ENCODE peak calls at places on chromosomes 11 and 22, in ten cellular contexts. G is A549; Q is naive thymus-derived CD4-positive, alpha-beta T cell; V is Jurkat, Clone E6-1; Y is esophagus muscularis mucosa; U is hepatocyte; H is kidney; F is dorsolateral prefrontal cortex; N is HCT116; J is neuronal stem cell. K is an unnamed sample.
A peak's percentile ranks its signal among the peaks of the same experiment; 100 is the strongest.

GRCh38 chr11:93850585-93851018 is at the start of gene VSTM5:
- DNase-seq in G (no peak), Q (no peak), V (no peak), Y (no peak), U (no peak), H (no peak), F (no peak), N (no peak), J (no peak), K (no peak)

GRCh38 chr11:7667460-7667859 is 5.8 kb downstream of the CYB5R2 start:
- DNase-seq in G (no peak), Q (no peak), V (no peak), Y (no peak), U (no peak), H (no peak), F (no peak), N (no peak), J (no peak), K (peak; percentile 45)

GRCh38 chr11:82995754-82996398 is 75.8 kb downstream of the RAB30 start:
- DNase-seq in G (no peak), Q (no peak), V (no peak), Y (no peak), U (no peak), H (no peak), F (no peak), N (no peak), J (no peak), K (peak; percentile 85)

GRCh38 chr11:38788591-38788990 is 2190.6 kb upstream of the RAG2 start:
- DNase-seq in G (no peak), Q (no peak), V (no peak), Y (no peak), U (no peak), H (no peak), F (no peak), N (no peak), J (no peak), K (no peak)

GRCh38 chr11:110128161-110128560 is 35.0 kb downstream of the ZC3H12C start:
- DNase-seq in G (no peak), Q (no peak), V (no peak), Y (no peak), U (no peak), H (no peak), F (no peak), N (no peak), J (peak; percentile 72), K (no peak)

GRCh38 chr22:39661842-39662676 is 91.5 kb downstream of the CACNA1I start:
- DNase-seq in G (no peak), Q (peak; percentile 88), V (no peak), Y (no peak), U (peak; percentile 69), H (no peak), F (no peak), N (no peak), J (no peak), K (no peak)

GRCh38 chr11:57638005-57638760 is 11.5 kb downstream of the YPEL4 start:
- DNase-seq in G (peak; percentile 99), Q (no peak), V (no peak), Y (no peak), U (peak; percentile 90), H (peak; percentile 91), F (peak; percentile 78), N (no peak), J (peak; percentile 93), K (peak; percentile 97)

GRCh38 chr11:31366795-31367194 is 2.7 kb downstream of the DCDC1 start:
- DNase-seq in G (no peak), Q (peak; percentile 4), V (peak; percentile 28), Y (no peak), U (no peak), H (peak; percentile 16), F (no peak), N (no peak), J (no peak), K (no peak)

GRCh38 chr11:123286761-123287160 is 91.7 kb upstream of the CLMP start:
- DNase-seq in G (no peak), Q (no peak), V (no peak), Y (no peak), U (no peak), H (no peak), F (no peak), N (no peak), J (no peak), K (no peak)

GRCh38 chr11:78535920-78536319 is 38.7 kb downstream of the NARS2 start:
- DNase-seq in G (no peak), Q (no peak), V (no peak), Y (no peak), U (no peak), H (no peak), F (no peak), N (no peak), J (no peak), K (no peak)

GRCh38 chr11:75148436-75148983 is 2.4 kb upstream of the SLCO2B1 start:
- DNase-seq in G (no peak), Q (no peak), V (no peak), Y (no peak), U (no peak), H (no peak), F (no peak), N (no peak), J (no peak), K (no peak)
- H3K4me3 ChIP-seq in G (no peak overlapping the region), Q (no peak overlapping the region), V (no peak overlapping the region), Y (no peak overlapping the region), U (no peak overlapping the region), H (no peak overlapping the region), F (no peak overlapping the region), N (no peak overlapping the region), J (no peak overlapping the region), K (no peak overlapping the region)

DNA sequence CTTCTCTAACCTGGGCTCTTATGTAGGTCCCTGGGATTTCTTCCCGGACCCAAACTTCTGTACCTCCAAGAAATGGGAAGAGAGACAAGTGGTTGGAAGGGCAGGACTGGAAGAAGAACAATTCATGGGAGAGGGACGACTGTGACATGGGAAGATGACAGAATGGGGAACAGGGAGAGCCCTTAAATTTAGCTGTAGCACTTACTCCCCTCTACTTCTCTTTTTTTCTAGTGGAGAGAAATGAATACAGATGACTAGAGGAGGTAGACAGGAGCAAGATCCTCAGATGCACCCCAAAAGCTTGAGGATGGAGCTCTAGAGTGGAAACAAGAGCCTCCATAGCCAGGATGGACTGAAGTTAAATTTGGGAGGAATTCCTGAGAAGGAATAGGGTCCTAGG is 2.3 kb downstream of the RHOG start:
- DNase-seq in G (no peak), Q (no peak), V (no peak), Y (no peak), U (no peak), H (no peak), F (no peak), N (no peak), J (no peak), K (no peak)
- H3K4me3 ChIP-seq in G (no peak overlapping the region), Q (peak overlapping the region; percentile 51), V (peak overlapping the region; percentile 99), Y (peak overlapping the region; percentile 99), U (no peak overlapping the region), H (no peak overlapping the region), F (no peak overlapping the region), N (no peak overlapping the region), J (no peak overlapping the region), K (no peak overlapping the region)

GRCh38 chr11:134843735-134844134 is 431.7 kb upstream of the B3GAT1 start:
- DNase-seq in G (no peak), Q (no peak), V (no peak), Y (no peak), U (no peak), H (no peak), F (no peak), N (no peak), J (no peak), K (no peak)

GRCh38 chr11:134838708-134839107 is 426.7 kb upstream of the B3GAT1 start:
- DNase-seq in G (no peak), Q (no peak), V (no peak), Y (peak; percentile 83), U (no peak), H (no peak), F (no peak), N (no peak), J (no peak), K (no peak)

GRCh38 chr11:134841972-134842371 is 429.9 kb upstream of the B3GAT1 start:
- DNase-seq in G (no peak), Q (no peak), V (no peak), Y (peak; percentile 68), U (no peak), H (no peak), F (no peak), N (no peak), J (no peak), K (no peak)

GRCh38 chr11:134843020-134843419 is 431.0 kb upstream of the B3GAT1 start:
- DNase-seq in G (no peak), Q (no peak), V (no peak), Y (no peak), U (no peak), H (no peak), F (no peak), N (no peak), J (no peak), K (no peak)

DNA sequence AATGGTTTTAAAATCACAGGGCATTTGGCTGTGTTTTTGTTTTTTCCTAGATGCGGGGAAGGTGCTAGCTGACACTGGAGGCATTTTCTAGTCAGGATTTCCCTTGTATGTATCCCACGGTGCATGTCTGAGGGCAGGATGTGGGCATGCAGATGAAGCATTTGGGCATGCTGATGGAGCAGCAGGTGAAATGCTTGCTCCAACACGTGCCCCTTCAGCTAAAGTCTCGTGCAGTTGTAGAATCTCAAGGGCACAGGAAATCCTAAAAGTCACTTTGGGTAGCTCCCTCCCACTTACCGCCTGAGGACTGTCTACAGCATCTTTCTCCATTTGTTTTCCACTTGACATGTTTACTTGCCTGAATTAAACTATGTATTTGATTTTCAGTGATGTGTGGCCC is 429.4 kb upstream of the B3GAT1 start:
- DNase-seq in G (no peak), Q (no peak), V (peak; percentile 61), Y (peak; percentile 53), U (no peak), H (no peak), F (no peak), N (no peak), J (no peak), K (no peak)
- H3K4me3 ChIP-seq in G (no peak overlapping the region), Q (no peak overlapping the region), V (no peak overlapping the region), Y (no peak overlapping the region), U (no peak overlapping the region), H (no peak overlapping the region), F (no peak overlapping the region), N (no peak overlapping the region), J (no peak overlapping the region), K (no peak overlapping the region)

DNA sequence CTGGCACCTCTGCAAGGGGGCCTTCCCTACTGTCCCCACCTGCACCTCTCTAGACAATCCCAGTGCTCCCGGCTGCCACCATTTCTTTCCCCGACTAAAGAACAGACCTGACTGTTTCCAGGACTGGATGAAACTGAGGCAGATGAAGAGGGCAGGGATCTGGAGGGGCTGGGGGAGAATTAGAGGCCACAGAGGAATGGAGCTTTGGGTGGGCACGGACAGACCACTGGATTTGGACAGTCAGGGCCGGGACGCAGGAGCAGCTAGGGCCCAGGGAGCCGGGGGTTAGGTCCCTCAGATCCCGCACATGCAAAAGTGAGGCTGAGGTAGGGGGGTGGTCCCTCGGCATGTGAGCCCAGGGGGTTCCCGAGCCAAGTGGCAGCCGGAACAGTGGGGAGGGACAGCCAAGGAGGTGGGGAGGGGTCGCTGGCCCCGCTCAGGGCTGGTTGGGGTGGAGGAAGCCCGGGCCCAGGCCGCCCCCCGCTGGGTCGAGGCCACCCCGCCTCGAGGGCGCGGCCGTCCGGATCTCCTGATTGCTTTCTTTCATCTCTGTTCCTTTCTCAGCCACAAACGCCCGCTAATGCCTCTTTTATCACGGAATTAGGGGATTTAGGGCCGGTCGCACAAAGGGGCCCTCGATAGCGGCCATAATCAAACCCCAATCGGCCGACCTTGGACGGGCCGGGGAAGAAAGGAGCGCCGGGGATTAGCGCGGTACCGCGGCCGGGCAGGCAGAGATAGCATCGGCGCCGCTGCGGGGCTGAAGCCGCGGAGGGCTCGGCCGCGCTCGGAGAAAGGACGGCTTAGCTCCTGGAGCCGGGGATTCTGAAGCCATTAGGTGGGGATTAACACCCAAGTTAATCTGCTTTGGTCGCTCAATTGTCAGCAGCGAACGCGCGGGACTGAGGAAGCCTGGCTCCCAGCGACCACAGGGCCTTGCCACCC is 9.3 kb downstream of the SLC25A1 start:
- DNase-seq in G (no peak), Q (no peak), V (no peak), Y (no peak), U (peak; percentile 38), H (no peak), F (no peak), N (no peak), J (peak; percentile 58), K (no peak)
- H3K4me3 ChIP-seq in G (no peak overlapping the region), Q (no peak overlapping the region), V (no peak overlapping the region), Y (peak overlapping the region; percentile 50), U (no peak overlapping the region), H (peak overlapping the region; percentile 25), F (peak overlapping the region; percentile 27), N (no peak overlapping the region), J (no peak overlapping the region), K (peak overlapping the region; percentile 17)

K was measured in SJCRH30.